ENCODE peak calls at places on chromosome 13, in eight cellular contexts. T is IMR-90, O is HCT116, H is suprapubic skin, L is uterus, Y is PC-3, W is H1, C is psoas muscle. A is an unnamed sample. For H3K4me1, the result is how much of the 10 kb centered on the place peaks cover.

GRCh38 chr13:49253310-49253709 is 5.6 kb downstream of the CDADC1 start:
- DNase-seq in C (no peak), T (no peak), H (no peak), L (no peak), Y (no peak), O (no peak), W (no peak), A (no peak)

GRCh38 chr13:43235028-43235427 is 211.6 kb downstream of the DNAJC15 start:
- DNase-seq in W (no peak), C (no peak), Y (no peak), H (no peak), L (no peak), O (no peak), T (no peak), A (no peak)

GRCh38 chr13:44267966-44268365 is 105.7 kb upstream of the SERP2 start:
- DNase-seq in W (no peak), C (no peak), T (peak), L (no peak), O (no peak), H (no peak), Y (peak), A (no peak)

GRCh38 chr13:63184693-63185092 is 1769.0 kb upstream of the PCDH20 start:
- DNase-seq in O (peak), W (peak), L (no peak), T (peak), Y (peak), C (no peak), H (no peak), A (no peak)

GRCh38 chr13:107299717-107300116 is 731.8 kb upstream of the ARGLU1 start:
- DNase-seq in H (no peak), T (no peak), L (no peak), W (no peak), Y (peak), O (no peak), C (no peak), A (no peak)

GRCh38 chr13:106117035-106117434 is 418.4 kb downstream of the EFNB2 start:
- DNase-seq in C (no peak), O (no peak), H (no peak), L (no peak), W (no peak), T (peak), Y (peak), A (no peak)

GRCh38 chr13:39893808-39894207 is 238.3 kb downstream of the COG6 start:
- DNase-seq in C (no peak), W (no peak), H (no peak), O (no peak), L (no peak), Y (no peak), T (no peak), A (no peak)

GRCh38 chr13:110561335-110562033 is at the start of gene RAB20:
- DNase-seq in L (peak), W (no peak), H (peak), Y (peak), O (peak), C (peak), T (peak), A (peak)

GRCh38 chr13:59391696-59392095 is 772.0 kb downstream of the DIAPH3 start:
- DNase-seq in C (no peak), H (no peak), W (no peak), L (peak), T (peak), O (peak), Y (peak), A (no peak)

GRCh38 chr13:33292712-33293111 is 7.2 kb upstream of the STARD13 start:
- DNase-seq in O (no peak), Y (no peak), L (no peak), H (no peak), T (no peak), W (no peak), C (no peak), A (no peak)

GRCh38 chr13:29464105-29464679 is 131.3 kb downstream of the SLC7A1 start:
- DNase-seq in Y (no peak), H (no peak), L (no peak), W (no peak), T (no peak), O (no peak), C (no peak), A (no peak)

GRCh38 chr13:38002596-38002995 is 133.0 kb upstream of the TRPC4 start:
- DNase-seq in C (no peak), W (no peak), T (no peak), O (no peak), L (no peak), Y (peak), H (no peak), A (no peak)

GRCh38 chr13:34155931-34156607 is 338.1 kb downstream of the RFC3 start:
- DNase-seq in Y (peak), H (no peak), C (no peak), O (peak), L (no peak), T (peak), W (no peak), A (no peak)

GRCh38 chr13:30045916-30046704 is 195.7 kb upstream of the UBL3 start:
- DNase-seq in Y (peak), C (no peak), W (no peak), H (no peak), T (peak), L (no peak), O (no peak), A (no peak)

GRCh38 chr13:51942189-51942588 is 69.1 kb downstream of the ATP7B start:
- DNase-seq in Y (peak), L (no peak), H (no peak), C (no peak), O (peak), W (no peak), T (no peak), A (no peak)

GRCh38 chr13:30744686-30745085 is 9.3 kb downstream of the ALOX5AP start:
- DNase-seq in L (no peak), W (no peak), H (no peak), T (no peak), O (no peak), C (no peak), Y (no peak), A (no peak)

GRCh38 chr13:46386996-46387851 is at the start of gene RUBCNL:
- DNase-seq in T (no peak), L (no peak), C (peak), W (no peak), Y (peak), H (no peak), O (peak), A (peak)

GRCh38 chr13:44141213-44141724 is 232.4 kb upstream of the SERP2 start:
- DNase-seq in C (no peak), O (no peak), T (no peak), W (no peak), H (no peak), L (no peak), Y (no peak), A (no peak)

GRCh38 chr13:45092668-45093067 is 27.6 kb upstream of the GTF2F2 start:
- DNase-seq in Y (peak), H (no peak), O (no peak), C (no peak), T (no peak), L (no peak), W (no peak), A (no peak)

GRCh38 chr13:30147380-30147779 is 160.0 kb downstream of the KATNAL1 start:
- DNase-seq in T (no peak), Y (no peak), O (no peak), C (no peak), W (no peak), L (no peak), H (no peak), A (no peak)

GRCh38 chr13:32946558-32946957 is 69.7 kb upstream of the KL start:
- DNase-seq in C (no peak), T (no peak), L (no peak), H (no peak), Y (no peak), O (no peak), W (no peak), A (no peak)

GRCh38 chr13:43363156-43363918 is 340.0 kb downstream of the DNAJC15 start:
- DNase-seq in H (no peak), T (peak), C (no peak), Y (no peak), O (no peak), L (no peak), W (no peak), A (no peak)

GRCh38 chr13:79492313-79492798 is 11.4 kb downstream of the NDFIP2 start:
- DNase-seq in C (no peak), W (no peak), L (no peak), O (no peak), Y (no peak), H (no peak), T (peak), A (no peak)

GRCh38 chr13:45623516-45624090 is 8.1 kb upstream of the ERICH6B start:
- DNase-seq in Y (peak), H (no peak), L (no peak), T (peak), C (no peak), O (peak), W (no peak), A (no peak)

GRCh38 chr13:44398606-44399005 is 25.0 kb downstream of the SERP2 start:
- DNase-seq in Y (no peak), T (no peak), C (no peak), H (no peak), L (no peak), W (no peak), O (no peak), A (no peak)

GRCh38 chr13:28819046-28819747 is 942 bp upstream of the MTUS2 start:
- DNase-seq in L (peak), C (no peak), W (no peak), Y (peak), H (no peak), T (peak), O (no peak), A (no peak)

GRCh38 chr13:68806125-68806524 is 1301.5 kb upstream of the ATXN8OS start:
- DNase-seq in W (no peak), Y (no peak), H (no peak), L (no peak), C (no peak), T (no peak), O (no peak), A (no peak)

GRCh38 chr13:65656740-65657329 is 1573.3 kb downstream of the PCDH9 start:
- DNase-seq in L (no peak), T (peak), O (no peak), W (no peak), H (no peak), C (no peak), Y (peak), A (no peak)
- TF ChIP-seq CTCF in L (no peak), T (peak), O (peak), W (no peak), H (no peak), C (peak), Y (peak), A (peak)

DNA sequence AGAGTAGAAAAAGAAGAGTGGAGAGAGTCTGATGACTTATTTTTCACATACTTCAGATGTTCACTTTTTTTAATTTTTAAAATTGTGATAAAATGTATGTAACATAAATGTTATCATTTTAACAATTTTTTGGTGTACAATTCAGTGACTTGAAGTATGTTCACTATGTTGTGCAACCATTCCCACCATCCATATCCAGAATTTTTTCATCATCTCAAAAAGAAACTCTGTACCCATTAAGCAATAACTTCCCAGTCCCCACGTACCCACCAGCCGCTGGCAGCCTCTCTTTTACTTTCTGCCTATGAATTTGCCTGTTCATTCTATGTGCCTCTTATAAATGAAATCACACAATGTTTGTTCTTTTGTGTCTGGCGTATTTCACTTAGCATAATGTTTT is 43.3 kb downstream of the SKA3 start:
- DNase-seq in W (no peak), H (no peak), L (no peak), T (no peak), C (no peak), O (no peak), Y (no peak), A (no peak)
- H3K4me1 ChIP-seq in W (under half), H (under half), L (under half), T (under half), C (under half), O (under half), Y (under half), A (under half)

DNA sequence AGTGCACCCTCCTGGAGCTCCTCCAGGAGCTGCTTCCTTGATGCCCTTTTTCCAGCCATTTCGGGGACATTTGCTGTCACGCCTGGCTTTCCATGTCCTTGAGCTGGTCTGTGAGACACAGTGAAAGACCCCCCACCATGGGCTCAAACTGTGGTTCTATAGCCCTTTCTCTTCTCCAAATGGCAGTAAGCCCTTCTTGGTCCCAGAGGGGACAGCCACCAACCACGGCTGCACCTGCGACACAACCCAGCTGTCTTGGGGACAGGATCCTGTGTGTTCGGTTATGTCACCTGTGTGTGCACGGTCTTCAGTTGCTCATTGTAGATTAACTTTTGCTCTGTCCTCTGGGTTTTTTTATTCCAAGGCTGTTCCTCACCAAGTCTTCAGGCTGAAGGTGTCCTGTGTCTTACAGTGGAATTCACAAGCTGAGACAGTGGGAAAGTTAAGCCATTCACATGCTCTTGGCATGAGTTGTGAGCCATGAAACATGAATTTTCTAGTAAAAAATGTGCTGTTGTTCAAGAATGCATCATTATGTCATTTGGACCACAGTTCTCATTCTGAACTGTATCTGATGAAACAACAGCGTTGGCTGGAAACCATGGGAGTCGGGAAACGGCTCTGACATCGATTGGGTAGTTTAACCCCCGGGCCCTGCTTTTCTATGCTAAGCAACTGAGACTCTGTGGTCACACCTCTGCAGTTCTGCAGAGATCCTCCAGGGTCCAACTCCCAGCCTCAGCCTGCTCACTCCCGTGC is 129.5 kb upstream of the MCF2L start:
- DNase-seq in T (peak), Y (no peak), C (no peak), H (no peak), O (no peak), L (peak), W (no peak), A (no peak)
- TF ChIP-seq CTCF in T (no peak), Y (no peak), C (no peak), H (no peak), O (no peak), L (no peak), W (no peak), A (no peak)

GRCh38 chr13:99959127-99959529 is 12.4 kb downstream of the ZIC5 start:
- DNase-seq in L (no peak), O (no peak), C (no peak), H (no peak), W (no peak), Y (no peak), T (no peak), A (no peak)

GRCh38 chr13:99959538-99960230 is 11.9 kb downstream of the ZIC5 start:
- DNase-seq in C (no peak), L (no peak), Y (no peak), H (no peak), T (no peak), W (no peak), O (no peak), A (peak)

GRCh38 chr13:99960663-99961440 is 10.7 kb downstream of the ZIC5 start:
- DNase-seq in O (no peak), L (no peak), Y (no peak), C (no peak), W (no peak), H (no peak), T (no peak), A (peak)

GRCh38 chr13:99956473-99957349 is 14.9 kb downstream of the ZIC5 start:
- DNase-seq in W (no peak), O (no peak), L (no peak), T (no peak), H (no peak), C (peak), Y (no peak), A (no peak)

GRCh38 chr13:99958402-99959126 is 13.0 kb downstream of the ZIC5 start:
- DNase-seq in O (no peak), H (no peak), W (no peak), T (no peak), C (no peak), Y (no peak), L (no peak), A (no peak)
- H3K4me1 ChIP-seq in O (under half), H (under half), W (under half), T (under half), C (under half), Y (under half), L (under half), A (under half)

DNA sequence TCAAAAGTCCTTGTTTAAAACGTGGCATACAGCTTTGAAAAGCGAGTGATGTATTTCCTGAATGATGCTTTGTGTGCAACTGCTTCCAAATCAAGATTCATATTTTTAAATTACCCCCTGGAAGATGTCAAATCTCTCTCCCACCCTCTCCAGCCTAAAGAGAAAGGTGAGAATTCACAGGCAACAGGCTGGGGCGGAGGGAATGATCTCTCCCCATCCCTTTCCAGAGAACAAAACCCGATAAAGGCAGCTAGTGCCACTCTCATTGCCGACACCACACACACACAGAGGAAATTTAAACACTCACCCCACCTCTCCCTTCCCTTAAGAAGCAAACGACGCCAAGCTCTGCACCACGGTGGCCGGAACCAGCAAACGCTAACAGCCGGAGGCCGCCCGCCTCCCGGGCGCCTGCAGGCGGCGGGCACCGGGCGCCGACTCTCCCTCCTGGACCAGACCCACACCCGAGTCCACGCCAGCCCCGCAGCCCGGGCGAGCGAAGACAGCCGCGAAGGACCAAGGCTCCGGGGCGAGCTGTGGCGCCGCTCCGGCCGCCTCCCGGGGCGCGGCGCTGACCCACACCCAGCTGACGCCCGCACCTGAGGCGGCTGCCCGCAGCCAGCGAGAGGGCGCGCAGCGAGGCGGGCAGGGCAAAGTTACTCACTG is 485 bp downstream of the LNX2 start:
- DNase-seq in O (no peak), L (peak), W (no peak), Y (peak), T (peak), H (peak), C (peak), A (no peak)
- TF ChIP-seq CTCF in O (no peak), L (peak), W (no peak), Y (peak), T (peak), H (peak), C (peak), A (no peak)

DNA sequence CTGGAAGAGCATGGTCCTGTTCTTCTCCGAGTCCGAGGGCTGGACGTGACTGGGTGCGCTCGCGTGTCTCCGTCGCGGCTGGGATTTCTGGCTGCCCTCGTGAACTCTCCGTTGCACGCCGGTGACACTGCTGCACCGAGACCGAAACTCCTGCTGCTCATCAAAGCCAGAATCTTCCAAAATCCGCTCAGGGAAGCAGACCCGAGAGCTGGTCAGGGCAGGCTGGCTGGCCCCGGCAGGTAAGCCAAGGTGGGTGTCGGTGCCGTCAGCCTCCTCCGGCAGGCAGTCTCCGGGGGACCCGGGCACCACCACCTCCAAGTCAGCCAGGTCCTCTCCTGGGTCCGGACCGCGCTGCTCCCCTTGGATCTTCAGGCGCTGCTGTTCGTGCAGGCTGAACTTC is 119.9 kb downstream of the TBC1D4 start:
- DNase-seq in O (no peak), Y (no peak), H (no peak), T (no peak), W (no peak), L (no peak), C (no peak), A (no peak)
- H3K4me1 ChIP-seq in O (half or more), Y (half or more), H (under half), T (under half), W (under half), L (under half), C (half or more), A (under half)

GRCh38 chr13:97849305-97849704 is 104.2 kb upstream of the IPO5 start:
- DNase-seq in O (peak), C (no peak), W (no peak), H (no peak), L (no peak), Y (peak), T (peak), A (no peak)
- TF ChIP-seq CTCF in O (peak), C (no peak), W (no peak), H (no peak), L (no peak), Y (peak), T (peak), A (peak)

DNA sequence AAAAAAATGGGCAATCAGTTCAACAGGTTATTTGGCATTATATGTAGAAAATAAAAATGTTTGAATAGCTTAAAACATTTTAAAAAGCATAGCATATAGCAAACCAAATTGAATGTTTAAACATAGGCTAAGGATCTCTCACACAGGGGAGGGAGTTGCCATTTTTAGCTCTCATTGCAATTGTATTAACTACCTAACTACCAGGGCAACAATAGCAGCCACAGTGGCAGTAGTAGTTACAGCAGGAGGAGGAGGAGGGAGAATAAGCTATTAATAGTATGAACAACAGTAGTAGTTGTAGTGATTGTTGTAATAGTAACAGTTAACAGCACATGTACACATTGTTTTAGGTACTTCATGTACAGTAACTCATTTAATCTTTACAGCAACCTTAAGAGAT is 404.2 kb downstream of the KCNRG start:
- DNase-seq in Y (no peak), W (no peak), T (peak), C (no peak), H (no peak), L (no peak), O (no peak), A (no peak)
- H3K4me1 ChIP-seq in Y (under half), W (under half), T (under half), C (half or more), H (under half), L (under half), O (under half), A (under half)

A was measured in RWPE2.